ENCODE peak calls at places on chromosomes 4 and X, in eight cellular contexts. T is HCT116, I is kidney epithelial cell, J is heart right ventricle, R is IMR-90, O is H1, Z is AG04450, N is right atrium auricular region. B is an unnamed sample.

GRCh38 chr4:71230258-71230594 is 108.6 kb upstream of the SLC4A4 start:
- DNase-seq in T (no peak), I (no peak), J (no peak), R (peak), O (no peak), Z (no peak), N (no peak), B (peak)

GRCh38 chrX:132740316-132741123 is 217.9 kb downstream of the HS6ST2 start:
- DNase-seq in T (no peak), I (no peak), J (no peak), R (no peak), O (no peak), Z (no peak), N (no peak), B (no peak)

GRCh38 chr4:2417196-2417764 is 1.2 kb downstream of the ZFYVE28 start:
- DNase-seq in T (no peak), I (no peak), J (no peak), R (no peak), O (no peak), Z (no peak), N (no peak), B (no peak)

GRCh38 chr4:634599-634985 is 9.2 kb downstream of the PDE6B start:
- DNase-seq in T (no peak), I (no peak), J (no peak), R (no peak), O (no peak), Z (no peak), N (no peak), B (no peak)

GRCh38 chr4:173413043-173413442 is 14.1 kb upstream of the SCRG1 start:
- DNase-seq in T (no peak), I (no peak), J (no peak), R (peak), O (no peak), Z (no peak), N (no peak), B (no peak)

GRCh38 chr4:163395055-163395454 is 51.4 kb downstream of the NPY5R start:
- DNase-seq in T (no peak), I (no peak), J (no peak), R (peak), O (no peak), Z (no peak), N (no peak), B (no peak)

GRCh38 chrX:109732780-109733657 is at the start of gene ACSL4:
- DNase-seq in T (peak), I (peak), J (peak), R (peak), O (peak), Z (no peak), N (peak), B (peak)

GRCh38 chr4:79621061-79621460 is 213.0 kb upstream of the GK2 start:
- DNase-seq in T (no peak), I (no peak), J (no peak), R (no peak), O (no peak), Z (no peak), N (no peak), B (no peak)

GRCh38 chr4:96894621-96895020 is 1054.7 kb downstream of the PDHA2 start:
- DNase-seq in T (no peak), I (no peak), J (no peak), R (no peak), O (no peak), Z (no peak), N (no peak), B (no peak)

GRCh38 chr4:161496-162284 is 37.4 kb downstream of the ZNF718 start:
- DNase-seq in T (no peak), I (no peak), J (no peak), R (no peak), O (no peak), Z (no peak), N (no peak), B (no peak)

GRCh38 chr4:186158021-186158859 is 33.1 kb upstream of the CYP4V2 start:
- DNase-seq in T (no peak), I (no peak), J (no peak), R (no peak), O (no peak), Z (no peak), N (no peak), B (no peak)

GRCh38 chr4:99811850-99812249 is 4.8 kb upstream of the DAPP1 start:
- DNase-seq in T (peak), I (no peak), J (peak), R (peak), O (no peak), Z (no peak), N (no peak), B (no peak)

GRCh38 chr4:2574058-2574457 is 37.6 kb downstream of the FAM193A start:
- DNase-seq in T (no peak), I (no peak), J (no peak), R (no peak), O (no peak), Z (no peak), N (no peak), B (no peak)

DNA sequence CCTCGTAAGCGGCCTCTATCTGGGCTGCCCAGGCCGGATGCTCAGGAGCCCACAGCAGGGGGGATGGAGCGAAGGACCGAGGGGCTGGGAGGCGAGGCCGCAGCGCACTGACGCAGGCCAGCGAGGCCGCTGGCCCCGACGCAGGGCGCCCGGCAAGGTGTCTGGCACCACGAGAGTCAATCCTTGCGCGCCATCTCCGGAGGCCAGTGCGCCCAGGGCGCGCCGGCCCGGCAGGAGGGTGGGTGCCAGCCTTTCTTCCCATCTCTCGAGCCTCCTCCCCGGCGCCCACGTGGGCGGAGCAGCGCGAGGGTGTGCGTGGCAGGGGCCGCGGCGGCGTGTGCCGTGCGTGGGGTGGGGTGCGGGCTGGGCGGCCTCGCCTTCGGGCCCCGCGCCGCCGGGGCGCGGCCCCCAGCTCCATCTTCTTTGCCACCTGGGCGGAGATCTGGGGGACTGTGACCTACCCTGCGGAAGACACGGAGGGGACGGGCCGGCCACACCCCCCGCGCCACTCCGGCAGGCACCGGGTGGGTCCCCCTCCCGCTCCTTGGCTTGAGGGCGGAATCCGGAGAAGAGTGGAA is 916 bp downstream of the JAKMIP1 start:
- DNase-seq in T (no peak), I (no peak), J (no peak), R (no peak), O (no peak), Z (no peak), N (no peak), B (no peak)
- H3K4me3 ChIP-seq in T (no peak), I (no peak), J (peak), R (no peak), O (peak), Z (no peak), N (peak), B (no peak)

DNA sequence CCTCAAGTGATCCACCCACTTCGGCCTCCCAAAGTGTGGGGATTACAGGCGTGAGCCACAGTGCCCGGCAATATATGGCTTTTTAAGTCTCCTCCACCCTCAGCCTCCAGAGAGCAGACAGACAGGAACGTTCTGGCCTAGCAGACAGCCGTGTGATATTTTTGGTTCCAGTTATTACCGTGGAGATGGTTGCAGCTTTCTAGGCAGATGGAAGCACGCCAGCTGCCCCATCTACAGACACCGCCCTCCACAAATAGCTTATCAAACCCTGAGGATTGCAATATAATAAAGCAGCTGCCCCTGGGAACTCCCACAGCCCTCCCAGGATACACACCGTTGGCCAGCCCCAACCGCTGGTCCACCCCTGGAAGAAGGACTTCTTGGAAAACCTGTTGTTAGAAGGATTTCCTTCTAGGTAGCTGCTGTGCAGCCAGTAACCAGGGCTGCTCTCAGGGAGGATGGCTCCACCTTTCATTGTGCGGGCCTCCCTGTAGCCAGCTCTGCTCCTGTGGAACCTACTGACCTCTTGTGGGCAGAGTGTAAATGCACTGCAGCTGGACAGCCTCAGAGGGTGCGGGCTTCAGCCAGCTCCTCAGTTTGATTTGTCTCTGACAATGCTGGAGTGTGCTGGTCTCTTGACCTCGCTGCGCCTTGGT is 44.0 kb downstream of the SLC25A5 start:
- DNase-seq in T (peak), I (peak), J (peak), R (peak), O (peak), Z (peak), N (peak), B (peak)
- TF ChIP-seq CTCF in T (peak), I (peak), J (peak), R (peak), O (peak), Z (peak), N (peak), B (peak)

GRCh38 chrX:150548684-150549083 is 19.7 kb upstream of the MTM1 start:
- DNase-seq in T (no peak), I (no peak), J (no peak), R (peak), O (no peak), Z (no peak), N (no peak), B (no peak)

GRCh38 chrX:150548251-150548650 is 20.2 kb upstream of the MTM1 start:
- DNase-seq in T (no peak), I (no peak), J (no peak), R (no peak), O (no peak), Z (no peak), N (no peak), B (no peak)

GRCh38 chrX:150547511-150548115 is 20.8 kb upstream of the MTM1 start:
- DNase-seq in T (no peak), I (no peak), J (peak), R (no peak), O (no peak), Z (no peak), N (peak), B (peak)

GRCh38 chrX:150544835-150545790 is 23.3 kb upstream of the MTM1 start:
- DNase-seq in T (no peak), I (no peak), J (no peak), R (no peak), O (no peak), Z (no peak), N (no peak), B (no peak)

DNA sequence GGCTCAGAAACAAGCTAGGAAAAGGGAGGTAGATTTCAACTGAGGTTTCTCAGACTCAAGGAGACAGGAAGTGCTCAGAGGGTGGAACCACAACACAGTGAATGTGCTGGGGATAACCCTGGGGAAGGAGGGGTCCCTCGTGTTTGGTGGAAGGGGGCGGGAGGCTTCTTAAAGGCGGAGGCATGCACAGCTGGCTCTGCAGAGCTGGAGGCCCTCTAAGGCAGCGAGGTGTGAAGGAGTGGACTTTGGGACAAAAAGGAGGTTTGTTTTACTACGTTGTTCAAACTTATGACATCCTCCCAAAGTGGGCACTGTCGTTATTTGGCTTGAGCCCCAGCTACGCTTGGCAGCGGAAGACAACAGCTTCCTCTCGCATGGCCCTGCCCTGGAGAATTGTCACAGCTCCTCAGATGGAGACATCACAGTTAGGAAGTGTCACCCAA is 21.7 kb upstream of the MTM1 start:
- DNase-seq in T (no peak), I (no peak), J (no peak), R (no peak), O (no peak), Z (no peak), N (no peak), B (no peak)
- H3K4me3 ChIP-seq in T (no peak), I (no peak), J (no peak), R (no peak), O (no peak), Z (no peak), N (no peak), B (no peak)

GRCh38 chr4:84491420-84491819 is 7.7 kb downstream of the NKX6-1 start:
- DNase-seq in T (no peak), I (no peak), J (no peak), R (no peak), O (no peak), Z (no peak), N (no peak), B (no peak)
- TF ChIP-seq CTCF in T (no peak), I (no peak), J (no peak), R (no peak), O (no peak), Z (no peak), N (no peak), B (no peak)

GRCh38 chrX:145820825-145821224 is 3.2 kb downstream of the SLITRK2 start:
- DNase-seq in T (no peak), I (no peak), J (no peak), R (no peak), O (no peak), Z (no peak), N (no peak), B (no peak)
- H3K4me3 ChIP-seq in T (no peak), I (no peak), J (no peak), R (no peak), O (no peak), Z (no peak), N (no peak), B (no peak)

DNA sequence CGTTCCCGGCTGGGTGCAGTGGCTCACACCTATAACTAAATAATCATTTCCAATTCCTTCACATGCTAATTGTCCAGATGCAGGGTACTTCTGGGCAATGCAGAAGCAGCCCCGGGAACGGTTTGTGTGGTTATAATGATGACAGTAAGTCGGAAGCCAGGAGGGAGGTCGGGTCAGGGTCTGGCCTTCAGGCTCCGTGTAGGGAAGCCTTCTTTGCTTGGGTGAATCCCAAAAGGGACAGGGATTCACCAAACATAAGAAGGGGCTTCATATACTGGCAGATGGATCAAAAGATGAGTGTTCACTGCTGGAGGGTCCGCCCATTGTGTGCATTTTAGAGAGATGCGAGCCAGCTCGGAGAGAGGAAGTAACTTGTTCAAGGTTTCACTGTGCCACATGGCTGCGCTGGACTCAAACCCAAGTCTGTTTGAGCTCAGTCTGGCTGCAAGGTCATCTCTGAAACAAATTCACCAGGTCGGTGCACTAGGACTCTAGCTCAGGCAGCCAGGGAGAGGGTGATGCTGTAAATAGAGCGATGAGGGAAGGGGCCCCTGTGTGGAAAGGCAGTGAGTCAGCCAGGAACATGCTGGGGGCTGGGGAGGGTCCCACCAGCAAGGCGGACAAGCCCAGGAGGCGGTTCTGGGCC is 4.8 kb upstream of the KIAA0232 start:
- DNase-seq in T (no peak), I (no peak), J (no peak), R (no peak), O (no peak), Z (no peak), N (no peak), B (no peak)
- TF ChIP-seq CTCF in T (no peak), I (no peak), J (no peak), R (no peak), O (no peak), Z (no peak), N (no peak), B (no peak)